ENCODE peak calls at places on chromosomes 5 and 9, in ten cellular contexts. A is cardiac muscle cell, E is WTC11, Y is GM10248, W is upper lobe of right lung, S is Calu3, Q is right atrium auricular region, V is vagina, N is fibroblast of villous mesenchyme, Z is OCI-LY7. I is an unnamed sample.

GRCh38 chr5:107671742-107672211 is 1.0 kb upstream of the EFNA5 start:
- DNase-seq in A (peak), N (peak), V (no peak), Q (no peak), Z (no peak), E (no peak), S (peak), W (no peak), Y (no peak), I (no peak)

GRCh38 chr9:124010665-124011321 is 775 bp upstream of the LHX2 start:
- DNase-seq in S (no peak), A (peak), Y (no peak), W (peak), N (no peak), Z (no peak), V (no peak), Q (no peak), E (peak), I (no peak)

GRCh38 chr9:125904155-125904841 is 157.1 kb downstream of the PBX3 start:
- DNase-seq in A (no peak), E (no peak), Z (no peak), N (peak), V (no peak), Q (no peak), W (no peak), S (no peak), Y (no peak), I (no peak)

GRCh38 chr9:21746550-21746949 is 55.9 kb upstream of the MTAP start:
- DNase-seq in Y (no peak), N (no peak), A (no peak), Q (no peak), V (no peak), E (no peak), Z (no peak), W (no peak), S (no peak), I (no peak)

GRCh38 chr5:169946743-169947142 is 33.6 kb downstream of the INSYN2B start:
- DNase-seq in A (no peak), Z (no peak), E (no peak), W (no peak), S (no peak), Y (no peak), V (no peak), N (no peak), Q (no peak), I (no peak)

GRCh38 chr9:131259432-131259885 is 16.9 kb downstream of the FAM78A start:
- DNase-seq in W (no peak), V (no peak), S (no peak), Z (no peak), A (no peak), Y (no peak), E (no peak), Q (no peak), N (no peak), I (no peak)

GRCh38 chr9:33165263-33166151 is 1.6 kb downstream of the B4GALT1 start:
- DNase-seq in V (peak), A (peak), N (peak), Q (peak), W (no peak), Z (peak), S (no peak), E (no peak), Y (peak), I (no peak)

GRCh38 chr5:21236896-21237830 is 1249.2 kb upstream of the CDH18 start:
- DNase-seq in E (no peak), V (no peak), S (no peak), Q (no peak), N (no peak), Y (no peak), Z (no peak), A (no peak), W (no peak), I (no peak)

GRCh38 chr9:114083693-114084092 is 5.6 kb upstream of the AMBP start:
- DNase-seq in S (no peak), Q (no peak), V (no peak), A (no peak), E (no peak), W (no peak), N (no peak), Z (no peak), Y (no peak), I (peak)

GRCh38 chr5:134025786-134026185 is 21.0 kb upstream of the VDAC1 start:
- DNase-seq in Y (no peak), V (no peak), N (no peak), Q (no peak), E (no peak), Z (no peak), A (no peak), S (no peak), W (no peak), I (no peak)

GRCh38 chr5:112366987-112367386 is 52.1 kb downstream of the EPB41L4A start:
- DNase-seq in A (no peak), E (peak), N (no peak), W (no peak), S (peak), Y (peak), V (no peak), Z (peak), Q (no peak), I (no peak)
- TF ChIP-seq CTCF in A (peak), E (no peak), N (peak), W (no peak), S (peak), Y (peak), V (no peak), Z (peak), Q (no peak), I (peak)

DNA sequence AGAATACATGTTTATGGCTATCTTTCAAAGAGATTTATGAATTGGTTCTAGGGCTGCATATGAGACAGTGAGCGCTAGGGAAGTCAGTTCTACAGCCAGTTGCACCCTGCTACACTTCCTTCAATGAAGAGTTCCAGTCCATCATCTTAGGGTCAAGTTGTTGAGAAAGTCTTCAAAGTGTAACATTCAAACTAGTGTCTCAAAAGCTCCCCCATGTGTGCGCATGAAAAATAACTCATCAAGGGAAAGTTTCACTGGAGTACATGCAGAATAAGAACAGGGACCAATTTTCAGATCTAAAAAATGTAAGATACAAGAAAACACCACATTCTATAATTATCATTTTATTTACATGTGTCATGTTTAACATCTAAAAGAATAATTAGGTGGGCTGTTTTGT is 317.2 kb downstream of the DEPDC1B start:
- DNase-seq in N (peak), W (no peak), E (no peak), Y (peak), S (peak), Z (peak), V (no peak), A (peak), Q (no peak), I (no peak)
- TF ChIP-seq CTCF in N (peak), W (peak), E (no peak), Y (peak), S (no peak), Z (peak), V (no peak), A (peak), Q (no peak), I (peak)

DNA sequence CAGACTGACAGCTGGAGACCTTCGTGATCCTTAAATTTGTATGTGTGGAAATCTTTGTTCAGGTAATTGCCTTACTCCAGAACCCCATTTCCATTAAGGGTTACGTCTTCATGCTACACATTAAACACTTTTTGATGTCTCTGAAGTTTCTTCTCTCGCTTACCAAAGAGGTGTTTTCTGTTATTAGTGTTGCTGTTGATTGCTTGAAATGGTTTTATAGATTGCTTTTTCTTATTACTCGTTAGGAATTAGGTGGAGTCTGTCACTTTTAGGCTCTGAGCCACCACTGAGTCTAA is 62.3 kb upstream of the PPARGC1B start:
- DNase-seq in A (no peak), V (no peak), S (no peak), W (no peak), E (no peak), Q (no peak), N (no peak), Y (no peak), Z (no peak), I (no peak)
- TF ChIP-seq CTCF in A (no peak), V (no peak), S (peak), W (no peak), E (no peak), Q (no peak), N (no peak), Y (no peak), Z (peak), I (no peak)

GRCh38 chr5:68994645-68995044 is 99.2 kb upstream of the SLC30A5 start:
- DNase-seq in Q (no peak), Z (no peak), V (no peak), N (no peak), W (no peak), E (no peak), A (no peak), Y (peak), S (no peak), I (no peak)

GRCh38 chr5:68995847-68996204 is 98.0 kb upstream of the SLC30A5 start:
- DNase-seq in N (no peak), Y (no peak), S (no peak), V (no peak), W (no peak), E (no peak), Q (no peak), A (no peak), Z (no peak), I (no peak)

GRCh38 chr5:68991279-68991678 is 102.5 kb upstream of the SLC30A5 start:
- DNase-seq in S (no peak), V (no peak), Z (no peak), A (no peak), Q (no peak), Y (no peak), E (no peak), W (no peak), N (no peak), I (no peak)
- TF ChIP-seq CTCF in S (no peak), V (no peak), Z (no peak), A (no peak), Q (no peak), Y (no peak), E (no peak), W (no peak), N (no peak), I (no peak)

GRCh38 chr5:154198611-154199230 is 8.2 kb downstream of the GALNT10 start:
- DNase-seq in Y (no peak), Q (no peak), A (no peak), Z (no peak), N (peak), E (no peak), W (no peak), S (peak), V (no peak), I (no peak)

GRCh38 chr5:154199263-154199662 is 8.7 kb downstream of the GALNT10 start:
- DNase-seq in Q (no peak), V (no peak), E (no peak), Y (no peak), N (no peak), Z (no peak), W (no peak), S (no peak), A (no peak), I (no peak)

GRCh38 chr5:154194348-154195329 is 4.1 kb downstream of the GALNT10 start:
- DNase-seq in N (no peak), S (peak), E (no peak), Z (no peak), W (no peak), Y (no peak), Q (no peak), V (no peak), A (peak), I (no peak)

GRCh38 chr5:154197801-154198461 is 7.4 kb downstream of the GALNT10 start:
- DNase-seq in V (no peak), S (peak), E (no peak), A (no peak), W (peak), Y (no peak), N (no peak), Z (no peak), Q (no peak), I (no peak)

DNA sequence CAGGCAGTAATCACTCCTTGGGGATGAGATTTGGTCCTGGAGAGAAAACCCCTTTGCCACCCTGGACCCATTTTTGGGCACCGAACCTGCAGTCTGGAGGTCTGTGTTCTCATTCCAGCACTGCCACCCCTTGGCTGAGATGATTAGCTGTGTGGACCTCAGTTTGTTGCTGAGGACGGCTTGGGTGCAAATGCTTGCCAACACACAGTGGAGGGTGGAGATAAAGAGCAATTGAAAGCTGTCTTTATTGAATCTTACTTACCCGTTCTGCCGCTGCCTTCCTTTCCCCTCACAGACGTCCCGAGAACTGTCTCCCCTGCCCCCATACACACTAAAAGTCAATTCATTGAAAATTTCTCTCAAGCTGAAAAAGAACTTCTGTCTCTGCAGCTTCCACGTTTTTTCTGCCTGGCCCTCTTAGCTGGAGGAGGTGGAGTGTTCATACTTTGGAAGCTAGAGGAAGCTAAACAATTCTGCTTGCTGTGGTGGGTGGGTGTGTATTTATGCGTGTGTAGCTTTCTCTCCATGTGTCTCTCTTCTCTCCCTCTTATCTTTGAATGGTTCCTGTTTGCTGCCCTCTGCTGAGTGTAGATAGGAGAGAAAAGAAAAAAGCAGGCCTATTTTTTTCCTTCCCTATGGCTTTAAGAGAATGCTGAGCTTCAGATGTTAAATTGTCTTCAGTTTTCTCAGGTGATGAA is 6.6 kb downstream of the GALNT10 start:
- DNase-seq in W (no peak), Y (no peak), Q (no peak), N (peak), V (no peak), Z (peak), E (no peak), S (no peak), A (peak), I (no peak)
- TF ChIP-seq CTCF in W (peak), Y (peak), Q (peak), N (peak), V (no peak), Z (peak), E (no peak), S (no peak), A (peak), I (peak)

GRCh38 chr5:142694092-142694856 is 8.4 kb upstream of the FGF1 start:
- DNase-seq in Z (no peak), N (no peak), A (no peak), E (no peak), Y (no peak), S (no peak), W (no peak), V (no peak), Q (no peak), I (no peak)
- TF ChIP-seq CTCF in Z (no peak), N (peak), A (peak), E (no peak), Y (no peak), S (peak), W (no peak), V (no peak), Q (no peak), I (no peak)